ENCODE peak calls at places on chromosome 3, in six cellular contexts. G is upper lobe of right lung, M is left ventricle myocardium inferior, I is colonic mucosa, S is activated B cell treated with CpG ODN at 0.5 μM for 24 hours, X is body of pancreas. T is an unnamed sample.
A peak's percentile ranks its signal among the peaks of the same experiment; 100 is the strongest.

GRCh38 chr3:120111898-120112297 is 17.7 kb upstream of the GSK3B start:
- DNase-seq in S (no peak), I (no peak), X (no peak), M (no peak), G (no peak), T (peak; percentile 86)

GRCh38 chr3:58336135-58336882 is 3.6 kb downstream of the PXK start:
- DNase-seq in G (no peak), X (no peak), M (no peak), I (no peak), S (no peak), T (peak; percentile 72)

GRCh38 chr3:196518999-196519737 is 4.0 kb upstream of the SMCO1 start:
- DNase-seq in X (peak; percentile 39), G (no peak), M (peak; percentile 49), I (peak; percentile 64), S (no peak), T (peak; percentile 82)

GRCh38 chr3:63654931-63655330 is 2.5 kb downstream of the SNTN start:
- DNase-seq in I (no peak), X (no peak), S (no peak), G (no peak), M (no peak), T (no peak)

GRCh38 chr3:73098873-73099272 is 37.4 kb downstream of the EBLN2 start:
- DNase-seq in M (no peak), S (no peak), X (no peak), G (no peak), I (no peak), T (no peak)

GRCh38 chr3:184908859-184909258 is 96.9 kb downstream of the VPS8 start:
- DNase-seq in I (no peak), S (no peak), M (no peak), X (no peak), G (no peak), T (no peak)

GRCh38 chr3:169280010-169280585 is 383.4 kb downstream of the MECOM start:
- DNase-seq in X (no peak), I (no peak), S (no peak), M (no peak), G (no peak), T (no peak)

GRCh38 chr3:169342652-169343051 is 320.9 kb downstream of the MECOM start:
- DNase-seq in X (no peak), S (no peak), I (no peak), M (no peak), G (no peak), T (no peak)

GRCh38 chr3:190514163-190515153 is 573 bp downstream of the IL1RAP start:
- DNase-seq in M (peak; percentile 37), X (peak; percentile 31), S (peak; percentile 27), G (peak; percentile 83), I (peak; percentile 39), T (peak; percentile 63)

GRCh38 chr3:167887096-167887495 is 151.6 kb downstream of the SERPINI1 start:
- DNase-seq in G (no peak), M (no peak), I (no peak), X (no peak), S (no peak), T (peak; percentile 6)

GRCh38 chr3:127456471-127457093 is 134.0 kb downstream of the TPRA1 start:
- DNase-seq in S (no peak), X (peak; percentile 32), M (no peak), I (no peak), G (peak; percentile 64), T (peak; percentile 89)

GRCh38 chr3:190385835-190386688 is 1.9 kb upstream of the CLDN16 start:
- DNase-seq in S (no peak), M (no peak), X (no peak), I (no peak), G (no peak), T (peak; percentile 97)

GRCh38 chr3:906739-907138 is 186.1 kb upstream of the CNTN6 start:
- DNase-seq in G (no peak), X (no peak), M (no peak), S (no peak), I (no peak), T (no peak)

GRCh38 chr3:136444581-136444980 is 194.4 kb downstream of the PCCB start:
- DNase-seq in M (no peak), S (no peak), X (no peak), I (no peak), G (no peak), T (no peak)

GRCh38 chr3:119401502-119402440 is 61.6 kb downstream of the TMEM39A start:
- DNase-seq in M (no peak), G (no peak), S (no peak), X (no peak), I (no peak), T (no peak)

GRCh38 chr3:177131927-177132636 is 65.2 kb downstream of the TBL1XR1 start:
- DNase-seq in G (no peak), S (no peak), M (no peak), X (no peak), I (no peak), T (no peak)

GRCh38 chr3:93855406-93855805 is 118.3 kb downstream of the PROS1 start:
- DNase-seq in M (no peak), G (no peak), I (no peak), X (no peak), S (no peak), T (no peak)

GRCh38 chr3:31265646-31266423 is 266.9 kb upstream of the STT3B start:
- DNase-seq in X (no peak), M (no peak), G (no peak), I (no peak), S (no peak), T (no peak)

GRCh38 chr3:194884649-194885315 is 199.1 kb downstream of the FAM43A start:
- DNase-seq in X (no peak), S (no peak), G (no peak), I (no peak), M (peak; percentile 36), T (peak; percentile 65)

GRCh38 chr3:96931491-96931890 is 117.1 kb downstream of the EPHA6 start:
- DNase-seq in X (no peak), I (no peak), M (no peak), G (no peak), S (no peak), T (no peak)

GRCh38 chr3:42936157-42936981 is 30.4 kb downstream of the ZNF662 start:
- DNase-seq in G (peak; percentile 65), X (peak; percentile 37), I (peak; percentile 31), M (peak; percentile 32), S (no peak), T (no peak)

GRCh38 chr3:10238330-10238995 is 9.8 kb upstream of the TATDN2 start:
- DNase-seq in M (no peak), S (no peak), I (no peak), G (no peak), X (no peak), T (no peak)

GRCh38 chr3:4804161-4805058 is 174.8 kb upstream of the BHLHE40 start:
- DNase-seq in X (no peak), M (no peak), I (no peak), S (no peak), G (no peak), T (no peak)

GRCh38 chr3:183892610-183893214 is 8.0 kb upstream of the PARL start:
- DNase-seq in S (no peak), X (no peak), M (no peak), G (no peak), I (peak; percentile 75), T (no peak)

GRCh38 chr3:151912041-151912440 is 38.6 kb downstream of the SUCNR1 start:
- DNase-seq in M (no peak), S (no peak), G (no peak), I (no peak), X (no peak), T (no peak)

DNA sequence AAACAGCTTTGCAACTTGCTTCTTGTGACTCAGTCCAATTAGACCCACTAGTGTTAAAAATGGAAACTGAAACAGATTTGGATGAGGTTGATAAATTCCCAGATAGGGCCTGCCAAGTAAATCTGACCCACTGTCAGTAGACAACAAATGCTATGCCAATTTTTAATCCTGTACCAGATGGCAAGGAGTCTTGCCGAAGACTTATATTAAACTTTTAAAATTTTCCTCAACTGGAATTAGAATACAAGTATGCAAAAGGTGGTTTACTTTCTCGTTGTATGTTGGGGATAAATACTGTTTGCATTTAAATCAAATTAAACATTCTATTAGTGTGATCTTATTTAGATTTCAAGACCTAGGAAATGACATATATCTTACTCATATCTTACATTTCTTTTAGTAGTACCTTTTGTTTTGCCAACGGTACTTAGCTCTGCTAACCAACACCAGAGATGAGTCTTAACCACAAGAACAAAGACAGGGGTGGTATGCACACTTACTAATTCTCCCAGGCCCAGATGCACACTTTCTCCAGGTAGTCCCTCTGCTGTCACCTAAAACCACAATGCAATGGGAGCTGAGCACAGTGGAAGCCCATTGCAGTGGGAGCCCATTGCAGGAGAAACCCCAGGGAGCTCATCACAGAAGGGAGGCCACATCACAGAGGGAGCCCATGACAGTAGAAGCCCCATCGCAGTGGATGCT is 77.8 kb downstream of the WWTR1 start:
- DNase-seq in I (no peak), X (no peak), M (no peak), G (no peak), S (no peak), T (peak; percentile 79)
- TF ChIP-seq CTCF in I (no peak), X (no peak), M (no peak), G (no peak), S (no peak), T (no peak)

GRCh38 chr3:171525437-171525836 is 65.2 kb upstream of the TNIK start:
- DNase-seq in X (no peak), M (no peak), G (no peak), S (no peak), I (no peak), T (no peak)

GRCh38 chr3:171526146-171526545 is 65.9 kb upstream of the TNIK start:
- DNase-seq in S (no peak), I (no peak), G (no peak), X (no peak), M (no peak), T (no peak)

GRCh38 chr3:171531716-171532115 is 71.5 kb upstream of the TNIK start:
- DNase-seq in M (no peak), G (no peak), X (no peak), I (no peak), S (no peak), T (no peak)

GRCh38 chr3:171528102-171528501 is 67.9 kb upstream of the TNIK start:
- DNase-seq in S (no peak), G (no peak), M (no peak), I (no peak), X (no peak), T (peak; percentile 14)

DNA sequence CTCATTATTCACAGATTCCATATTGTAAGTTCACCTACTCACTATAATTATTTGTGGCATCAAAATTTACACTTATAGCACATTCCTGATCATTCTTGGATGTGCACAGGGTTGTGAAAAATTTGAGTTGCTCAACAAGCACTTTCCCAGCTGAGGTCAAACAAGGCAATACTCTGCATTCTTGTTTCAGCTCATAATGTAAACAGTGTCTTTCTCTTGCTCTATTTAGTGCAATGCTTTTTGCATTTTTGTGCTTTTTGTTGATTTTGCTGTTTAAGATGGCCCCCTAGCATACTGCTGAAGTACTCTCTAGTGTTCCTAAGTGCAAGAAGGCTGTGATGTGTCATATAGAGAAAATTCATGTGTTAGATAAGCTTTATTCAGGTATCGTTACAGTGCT is 66.7 kb upstream of the TNIK start:
- DNase-seq in I (no peak), G (no peak), M (no peak), X (no peak), S (no peak), T (no peak)
- TF ChIP-seq CTCF in I (no peak), G (no peak), M (no peak), X (no peak), S (no peak), T (no peak)

GRCh38 chr3:154018100-154018696 is 103.0 kb upstream of the ARHGEF26 start:
- DNase-seq in I (peak; percentile 27), M (no peak), G (no peak), X (no peak), S (no peak), T (peak; percentile 65)
- TF ChIP-seq CTCF in I (peak; percentile 42), M (no peak), G (peak; percentile 31), X (no peak), S (no peak), T (peak; percentile 37)

GRCh38 chr3:76586471-76586870 is 453.4 kb upstream of the ROBO2 start:
- DNase-seq in M (no peak), G (no peak), I (no peak), S (no peak), X (no peak), T (no peak)
- TF ChIP-seq CTCF in M (no peak), G (no peak), I (no peak), S (no peak), X (no peak), T (no peak)